ENCODE peak calls at places on chromosomes 4 and X, in nine cellular contexts. One of them, this sample, is unnamed.

GRCh38 chr4:84750260-84750955 is 167.5 kb downstream of the CDS1 start:
- DNase-seq in NCI-H2029: peak; percentile 19
- DNase-seq in cardiac fibroblast: peak; percentile 74
- DNase-seq in anterior cingulate cortex: no peak
- DNase-seq in NCI-H460: peak; percentile 27
- DNase-seq in activated naive CD4-positive, alpha-beta T cell treated with anti-CD3 and anti-CD28 coated beads, Interleukin-2, amount 50 U/mL, for 72 hours: no peak
- DNase-seq in iris pigment epithelial cell: peak; percentile 56
- DNase-seq in suprapubic skin: no peak
- DNase-seq in RPMI8226: peak; percentile 52
- DNase-seq in this sample: no peak

GRCh38 chr4:6953751-6954380 is 44.2 kb downstream of the TBC1D14 start:
- DNase-seq in anterior cingulate cortex: no peak
- DNase-seq in suprapubic skin: peak; percentile 91
- DNase-seq in activated naive CD4-positive, alpha-beta T cell treated with anti-CD3 and anti-CD28 coated beads, Interleukin-2, amount 50 U/mL, for 72 hours: no peak
- DNase-seq in cardiac fibroblast: peak; percentile 76
- DNase-seq in iris pigment epithelial cell: peak; percentile 74
- DNase-seq in RPMI8226: no peak
- DNase-seq in NCI-H460: no peak
- DNase-seq in NCI-H2029: no peak
- DNase-seq in this sample: peak; percentile 78

GRCh38 chr4:4426511-4427477 is 39.9 kb downstream of the NSG1 start:
- DNase-seq in NCI-H2029: no peak
- DNase-seq in activated naive CD4-positive, alpha-beta T cell treated with anti-CD3 and anti-CD28 coated beads, Interleukin-2, amount 50 U/mL, for 72 hours: no peak
- DNase-seq in RPMI8226: no peak
- DNase-seq in NCI-H460: no peak
- DNase-seq in cardiac fibroblast: no peak
- DNase-seq in iris pigment epithelial cell: peak; percentile 14
- DNase-seq in anterior cingulate cortex: no peak
- DNase-seq in suprapubic skin: no peak
- DNase-seq in this sample: no peak

GRCh38 chrX:131792789-131793462 is 230.2 kb upstream of the STK26 start:
- DNase-seq in cardiac fibroblast: peak; percentile 34
- DNase-seq in NCI-H2029: no peak
- DNase-seq in NCI-H460: no peak
- DNase-seq in activated naive CD4-positive, alpha-beta T cell treated with anti-CD3 and anti-CD28 coated beads, Interleukin-2, amount 50 U/mL, for 72 hours: no peak
- DNase-seq in RPMI8226: peak; percentile 94
- DNase-seq in anterior cingulate cortex: peak; percentile 84
- DNase-seq in iris pigment epithelial cell: peak; percentile 87
- DNase-seq in suprapubic skin: no peak
- DNase-seq in this sample: peak; percentile 84

GRCh38 chrX:49003696-49004095 is 1.6 kb upstream of the GRIPAP1 start:
- DNase-seq in iris pigment epithelial cell: peak; percentile 11
- DNase-seq in activated naive CD4-positive, alpha-beta T cell treated with anti-CD3 and anti-CD28 coated beads, Interleukin-2, amount 50 U/mL, for 72 hours: no peak
- DNase-seq in suprapubic skin: no peak
- DNase-seq in cardiac fibroblast: no peak
- DNase-seq in NCI-H460: no peak
- DNase-seq in RPMI8226: no peak
- DNase-seq in NCI-H2029: no peak
- DNase-seq in anterior cingulate cortex: no peak
- DNase-seq in this sample: no peak

GRCh38 chrX:155068165-155068564 is 2.8 kb downstream of the CMC4 start:
- DNase-seq in suprapubic skin: no peak
- DNase-seq in NCI-H2029: no peak
- DNase-seq in cardiac fibroblast: peak; percentile 66
- DNase-seq in activated naive CD4-positive, alpha-beta T cell treated with anti-CD3 and anti-CD28 coated beads, Interleukin-2, amount 50 U/mL, for 72 hours: no peak
- DNase-seq in anterior cingulate cortex: no peak
- DNase-seq in NCI-H460: peak; percentile 27
- DNase-seq in RPMI8226: no peak
- DNase-seq in iris pigment epithelial cell: peak; percentile 61
- DNase-seq in this sample: no peak

GRCh38 chr4:73446336-73446938 is 10.4 kb downstream of the AFP start:
- DNase-seq in suprapubic skin: no peak
- DNase-seq in NCI-H460: peak; percentile 54
- DNase-seq in cardiac fibroblast: peak; percentile 71
- DNase-seq in iris pigment epithelial cell: peak; percentile 66
- DNase-seq in RPMI8226: peak; percentile 53
- DNase-seq in anterior cingulate cortex: no peak
- DNase-seq in NCI-H2029: peak; percentile 48
- DNase-seq in activated naive CD4-positive, alpha-beta T cell treated with anti-CD3 and anti-CD28 coated beads, Interleukin-2, amount 50 U/mL, for 72 hours: no peak
- DNase-seq in this sample: no peak

GRCh38 chr4:83691998-83692397 is 156.1 kb downstream of the GPAT3 start:
- DNase-seq in activated naive CD4-positive, alpha-beta T cell treated with anti-CD3 and anti-CD28 coated beads, Interleukin-2, amount 50 U/mL, for 72 hours: no peak
- DNase-seq in cardiac fibroblast: no peak
- DNase-seq in NCI-H460: peak; percentile 18
- DNase-seq in suprapubic skin: no peak
- DNase-seq in NCI-H2029: no peak
- DNase-seq in anterior cingulate cortex: no peak
- DNase-seq in iris pigment epithelial cell: no peak
- DNase-seq in RPMI8226: no peak
- DNase-seq in this sample: no peak

GRCh38 chrX:25130619-25131018 is 114.9 kb upstream of the ARX start:
- DNase-seq in anterior cingulate cortex: no peak
- DNase-seq in suprapubic skin: no peak
- DNase-seq in RPMI8226: no peak
- DNase-seq in iris pigment epithelial cell: no peak
- DNase-seq in NCI-H460: no peak
- DNase-seq in activated naive CD4-positive, alpha-beta T cell treated with anti-CD3 and anti-CD28 coated beads, Interleukin-2, amount 50 U/mL, for 72 hours: no peak
- DNase-seq in cardiac fibroblast: no peak
- DNase-seq in NCI-H2029: no peak
- DNase-seq in this sample: no peak

GRCh38 chrX:26958261-26958660 is 504.9 kb downstream of the PPP4R3C start:
- DNase-seq in NCI-H2029: no peak
- DNase-seq in NCI-H460: no peak
- DNase-seq in cardiac fibroblast: no peak
- DNase-seq in anterior cingulate cortex: no peak
- DNase-seq in iris pigment epithelial cell: no peak
- DNase-seq in RPMI8226: no peak
- DNase-seq in suprapubic skin: no peak
- DNase-seq in activated naive CD4-positive, alpha-beta T cell treated with anti-CD3 and anti-CD28 coated beads, Interleukin-2, amount 50 U/mL, for 72 hours: no peak
- DNase-seq in this sample: no peak

GRCh38 chr4:14583331-14583730 is 418.9 kb upstream of the CPEB2 start:
- DNase-seq in activated naive CD4-positive, alpha-beta T cell treated with anti-CD3 and anti-CD28 coated beads, Interleukin-2, amount 50 U/mL, for 72 hours: no peak
- DNase-seq in NCI-H2029: no peak
- DNase-seq in iris pigment epithelial cell: no peak
- DNase-seq in RPMI8226: no peak
- DNase-seq in anterior cingulate cortex: no peak
- DNase-seq in NCI-H460: no peak
- DNase-seq in suprapubic skin: no peak
- DNase-seq in cardiac fibroblast: peak; percentile 20
- DNase-seq in this sample: no peak

GRCh38 chrX:133859336-133859735 is 126.1 kb downstream of the GPC3 start:
- DNase-seq in cardiac fibroblast: no peak
- DNase-seq in anterior cingulate cortex: no peak
- DNase-seq in iris pigment epithelial cell: no peak
- DNase-seq in suprapubic skin: no peak
- DNase-seq in activated naive CD4-positive, alpha-beta T cell treated with anti-CD3 and anti-CD28 coated beads, Interleukin-2, amount 50 U/mL, for 72 hours: no peak
- DNase-seq in NCI-H2029: no peak
- DNase-seq in RPMI8226: no peak
- DNase-seq in NCI-H460: no peak
- DNase-seq in this sample: no peak

GRCh38 chr4:149173241-149174013 is 642.2 kb downstream of the IQCM start:
- DNase-seq in suprapubic skin: no peak
- DNase-seq in cardiac fibroblast: peak; percentile 31
- DNase-seq in RPMI8226: no peak
- DNase-seq in NCI-H460: no peak
- DNase-seq in anterior cingulate cortex: no peak
- DNase-seq in activated naive CD4-positive, alpha-beta T cell treated with anti-CD3 and anti-CD28 coated beads, Interleukin-2, amount 50 U/mL, for 72 hours: no peak
- DNase-seq in iris pigment epithelial cell: peak; percentile 63
- DNase-seq in NCI-H2029: no peak
- DNase-seq in this sample: no peak

This sample was measured in upper lobe of left lung.